ENCODE peak calls at places on chromosome 14, in five cellular contexts. One of them, this sample, is unnamed.

GRCh38 chr14:52355016-52355430 is 40.9 kb downstream of the PTGER2 start:
- DNase-seq in AG04449: peak
- DNase-seq in lower leg skin: no peak
- DNase-seq in CD8-positive, alpha-beta T cell: no peak
- DNase-seq in HFFc6: peak
- DNase-seq in this sample: peak

GRCh38 chr14:38973083-38973700 is 129.8 kb downstream of the SEC23A start:
- DNase-seq in AG04449: no peak
- DNase-seq in lower leg skin: no peak
- DNase-seq in CD8-positive, alpha-beta T cell: no peak
- DNase-seq in HFFc6: no peak
- DNase-seq in this sample: no peak

GRCh38 chr14:58815046-58815701 is 177.4 kb downstream of the DACT1 start:
- DNase-seq in AG04449: no peak
- DNase-seq in lower leg skin: no peak
- DNase-seq in CD8-positive, alpha-beta T cell: no peak
- DNase-seq in HFFc6: peak
- DNase-seq in this sample: no peak

GRCh38 chr14:96949594-96949993 is 152.4 kb downstream of the VRK1 start:
- DNase-seq in AG04449: no peak
- DNase-seq in lower leg skin: no peak
- DNase-seq in CD8-positive, alpha-beta T cell: no peak
- DNase-seq in HFFc6: no peak
- DNase-seq in this sample: no peak

GRCh38 chr14:68109132-68109531 is 289.6 kb downstream of the RAD51B start:
- DNase-seq in AG04449: no peak
- DNase-seq in lower leg skin: no peak
- DNase-seq in CD8-positive, alpha-beta T cell: no peak
- DNase-seq in HFFc6: peak
- DNase-seq in this sample: no peak

GRCh38 chr14:66572836-66573235 is 64.9 kb downstream of the GPHN start:
- DNase-seq in AG04449: no peak
- DNase-seq in lower leg skin: no peak
- DNase-seq in CD8-positive, alpha-beta T cell: no peak
- DNase-seq in HFFc6: no peak
- DNase-seq in this sample: no peak

GRCh38 chr14:21042918-21043317 is 756 bp downstream of the RNASE7 start:
- DNase-seq in AG04449: no peak
- DNase-seq in lower leg skin: peak
- DNase-seq in CD8-positive, alpha-beta T cell: no peak
- DNase-seq in HFFc6: no peak
- DNase-seq in this sample: no peak

GRCh38 chr14:88706425-88706824 is 86.3 kb downstream of the EML5 start:
- DNase-seq in AG04449: peak
- DNase-seq in lower leg skin: no peak
- DNase-seq in CD8-positive, alpha-beta T cell: no peak
- DNase-seq in HFFc6: peak
- DNase-seq in this sample: peak

GRCh38 chr14:67395086-67395875 is 16.7 kb downstream of the PLEK2 start:
- DNase-seq in AG04449: no peak
- DNase-seq in lower leg skin: no peak
- DNase-seq in CD8-positive, alpha-beta T cell: no peak
- DNase-seq in HFFc6: no peak
- DNase-seq in this sample: no peak

GRCh38 chr14:100902295-100902694 is 1.2 kb downstream of the RTL1 start:
- DNase-seq in AG04449: no peak
- DNase-seq in lower leg skin: no peak
- DNase-seq in CD8-positive, alpha-beta T cell: no peak
- DNase-seq in HFFc6: no peak
- DNase-seq in this sample: no peak

GRCh38 chr14:92986254-92987147 is 63.6 kb downstream of the CHGA start:
- DNase-seq in AG04449: no peak
- DNase-seq in lower leg skin: no peak
- DNase-seq in CD8-positive, alpha-beta T cell: no peak
- DNase-seq in HFFc6: peak
- DNase-seq in this sample: no peak

GRCh38 chr14:33946679-33947078 is 4.2 kb downstream of the EGLN3 start:
- DNase-seq in AG04449: no peak
- DNase-seq in lower leg skin: no peak
- DNase-seq in CD8-positive, alpha-beta T cell: no peak
- DNase-seq in HFFc6: no peak
- DNase-seq in this sample: no peak

GRCh38 chr14:39219075-39219499 is 14.6 kb upstream of the MIA2 start:
- DNase-seq in AG04449: no peak
- DNase-seq in lower leg skin: no peak
- DNase-seq in CD8-positive, alpha-beta T cell: no peak
- DNase-seq in HFFc6: peak
- DNase-seq in this sample: no peak

GRCh38 chr14:54364555-54365415 is 32.0 kb upstream of the CDKN3 start:
- DNase-seq in AG04449: peak
- DNase-seq in lower leg skin: no peak
- DNase-seq in CD8-positive, alpha-beta T cell: no peak
- DNase-seq in HFFc6: peak
- DNase-seq in this sample: no peak

GRCh38 chr14:35258420-35258819 is 33.8 kb upstream of the PSMA6 start:
- DNase-seq in AG04449: no peak
- DNase-seq in lower leg skin: no peak
- DNase-seq in CD8-positive, alpha-beta T cell: no peak
- DNase-seq in HFFc6: no peak
- DNase-seq in this sample: no peak

GRCh38 chr14:64536488-64537245 is 3.9 kb upstream of the HSPA2 start:
- DNase-seq in AG04449: peak
- DNase-seq in lower leg skin: no peak
- DNase-seq in CD8-positive, alpha-beta T cell: no peak
- DNase-seq in HFFc6: peak
- DNase-seq in this sample: no peak

GRCh38 chr14:93712838-93713724 is 75.2 kb downstream of the PRIMA1 start:
- DNase-seq in AG04449: no peak
- DNase-seq in lower leg skin: no peak
- DNase-seq in CD8-positive, alpha-beta T cell: no peak
- DNase-seq in HFFc6: no peak
- DNase-seq in this sample: peak

GRCh38 chr14:65239143-65239672 is 136.9 kb upstream of the MAX start:
- DNase-seq in AG04449: peak
- DNase-seq in lower leg skin: peak
- DNase-seq in CD8-positive, alpha-beta T cell: no peak
- DNase-seq in HFFc6: peak
- DNase-seq in this sample: no peak

GRCh38 chr14:64703393-64704144 is 655 bp upstream of the PLEKHG3 start:
- DNase-seq in AG04449: no peak
- DNase-seq in lower leg skin: no peak
- DNase-seq in CD8-positive, alpha-beta T cell: no peak
- DNase-seq in HFFc6: no peak
- DNase-seq in this sample: no peak

GRCh38 chr14:65065719-65066118 is 36.6 kb downstream of the MAX start:
- DNase-seq in AG04449: no peak
- DNase-seq in lower leg skin: no peak
- DNase-seq in CD8-positive, alpha-beta T cell: no peak
- DNase-seq in HFFc6: no peak
- DNase-seq in this sample: peak

GRCh38 chr14:75469606-75470237 is 41.9 kb downstream of the JDP2 start:
- DNase-seq in AG04449: no peak
- DNase-seq in lower leg skin: no peak
- DNase-seq in CD8-positive, alpha-beta T cell: no peak
- DNase-seq in HFFc6: no peak
- DNase-seq in this sample: no peak

GRCh38 chr14:53016491-53016890 is 65.6 kb upstream of the FERMT2 start:
- DNase-seq in AG04449: peak
- DNase-seq in lower leg skin: no peak
- DNase-seq in CD8-positive, alpha-beta T cell: no peak
- DNase-seq in HFFc6: peak
- DNase-seq in this sample: no peak

GRCh38 chr14:79809849-79810612 is 401.3 kb downstream of the DIO2 start:
- DNase-seq in AG04449: no peak
- DNase-seq in lower leg skin: no peak
- DNase-seq in CD8-positive, alpha-beta T cell: no peak
- DNase-seq in HFFc6: no peak
- DNase-seq in this sample: no peak

GRCh38 chr14:89419973-89420482 is 3.0 kb upstream of the FOXN3 start:
- DNase-seq in AG04449: no peak
- DNase-seq in lower leg skin: no peak
- DNase-seq in CD8-positive, alpha-beta T cell: no peak
- DNase-seq in HFFc6: no peak
- DNase-seq in this sample: no peak

GRCh38 chr14:101505216-101505970 is 55.9 kb upstream of the DIO3 start:
- DNase-seq in AG04449: no peak
- DNase-seq in lower leg skin: peak
- DNase-seq in CD8-positive, alpha-beta T cell: no peak
- DNase-seq in HFFc6: no peak
- DNase-seq in this sample: no peak

GRCh38 chr14:29235991-29236390 is 469.4 kb downstream of the FOXG1 start:
- DNase-seq in AG04449: no peak
- DNase-seq in lower leg skin: no peak
- DNase-seq in CD8-positive, alpha-beta T cell: no peak
- DNase-seq in HFFc6: no peak
- DNase-seq in this sample: no peak

GRCh38 chr14:89349196-89350008 is 67.6 kb downstream of the FOXN3 start:
- DNase-seq in AG04449: no peak
- DNase-seq in lower leg skin: no peak
- DNase-seq in CD8-positive, alpha-beta T cell: no peak
- DNase-seq in HFFc6: no peak
- DNase-seq in this sample: no peak

GRCh38 chr14:92287987-92288386 is 35.0 kb upstream of the SLC24A4 start:
- DNase-seq in AG04449: no peak
- DNase-seq in lower leg skin: peak
- DNase-seq in CD8-positive, alpha-beta T cell: no peak
- DNase-seq in HFFc6: no peak
- DNase-seq in this sample: peak

GRCh38 chr14:28780843-28781503 is 14.4 kb downstream of the FOXG1 start:
- DNase-seq in AG04449: no peak
- DNase-seq in lower leg skin: no peak
- DNase-seq in CD8-positive, alpha-beta T cell: no peak
- DNase-seq in HFFc6: no peak
- DNase-seq in this sample: no peak

GRCh38 chr14:31241450-31242114 is 34.0 kb upstream of the HECTD1 start:
- DNase-seq in AG04449: no peak
- DNase-seq in lower leg skin: peak
- DNase-seq in CD8-positive, alpha-beta T cell: no peak
- DNase-seq in HFFc6: no peak
- DNase-seq in this sample: no peak

GRCh38 chr14:22313172-22313801 is 275.7 kb downstream of the DAD1 start:
- DNase-seq in AG04449: no peak
- DNase-seq in lower leg skin: no peak
- DNase-seq in CD8-positive, alpha-beta T cell: no peak
- DNase-seq in HFFc6: peak
- DNase-seq in this sample: no peak

GRCh38 chr14:95667251-95667693 is 19.0 kb upstream of the TCL1B start:
- DNase-seq in AG04449: no peak
- DNase-seq in lower leg skin: peak
- DNase-seq in CD8-positive, alpha-beta T cell: no peak
- DNase-seq in HFFc6: no peak
- DNase-seq in this sample: no peak

GRCh38 chr14:92408186-92408585 is 85.2 kb downstream of the SLC24A4 start:
- DNase-seq in AG04449: no peak
- DNase-seq in lower leg skin: no peak
- DNase-seq in CD8-positive, alpha-beta T cell: no peak
- DNase-seq in HFFc6: peak
- DNase-seq in this sample: no peak

GRCh38 chr14:60915781-60916180 is 65.1 kb downstream of the TRMT5 start:
- DNase-seq in AG04449: no peak
- DNase-seq in lower leg skin: no peak
- DNase-seq in CD8-positive, alpha-beta T cell: no peak
- DNase-seq in HFFc6: no peak
- DNase-seq in this sample: no peak

GRCh38 chr14:59900536-59900935 is 19.4 kb upstream of the LRRC9 start:
- DNase-seq in AG04449: no peak
- DNase-seq in lower leg skin: no peak
- DNase-seq in CD8-positive, alpha-beta T cell: no peak
- DNase-seq in HFFc6: no peak
- DNase-seq in this sample: no peak

GRCh38 chr14:59895721-59896120 is 24.2 kb upstream of the LRRC9 start:
- DNase-seq in AG04449: no peak
- DNase-seq in lower leg skin: no peak
- DNase-seq in CD8-positive, alpha-beta T cell: no peak
- DNase-seq in HFFc6: no peak
- DNase-seq in this sample: no peak

GRCh38 chr14:59897757-59898383 is 22.1 kb upstream of the LRRC9 start:
- DNase-seq in AG04449: no peak
- DNase-seq in lower leg skin: no peak
- DNase-seq in CD8-positive, alpha-beta T cell: no peak
- DNase-seq in HFFc6: peak
- DNase-seq in this sample: peak
- TF ChIP-seq CTCF in AG04449: no peak
- TF ChIP-seq CTCF in lower leg skin: no peak
- TF ChIP-seq CTCF in CD8-positive, alpha-beta T cell: no peak
- TF ChIP-seq CTCF in HFFc6: peak
- TF ChIP-seq CTCF in this sample: peak

GRCh38 chr14:23351681-23352505 is 794 bp downstream of the SLC22A17 start:
- DNase-seq in AG04449: no peak
- DNase-seq in lower leg skin: peak
- DNase-seq in CD8-positive, alpha-beta T cell: no peak
- DNase-seq in HFFc6: no peak
- DNase-seq in this sample: no peak
- TF ChIP-seq CTCF in AG04449: peak
- TF ChIP-seq CTCF in lower leg skin: no peak
- TF ChIP-seq CTCF in CD8-positive, alpha-beta T cell: no peak
- TF ChIP-seq CTCF in HFFc6: peak
- TF ChIP-seq CTCF in this sample: peak

DNA sequence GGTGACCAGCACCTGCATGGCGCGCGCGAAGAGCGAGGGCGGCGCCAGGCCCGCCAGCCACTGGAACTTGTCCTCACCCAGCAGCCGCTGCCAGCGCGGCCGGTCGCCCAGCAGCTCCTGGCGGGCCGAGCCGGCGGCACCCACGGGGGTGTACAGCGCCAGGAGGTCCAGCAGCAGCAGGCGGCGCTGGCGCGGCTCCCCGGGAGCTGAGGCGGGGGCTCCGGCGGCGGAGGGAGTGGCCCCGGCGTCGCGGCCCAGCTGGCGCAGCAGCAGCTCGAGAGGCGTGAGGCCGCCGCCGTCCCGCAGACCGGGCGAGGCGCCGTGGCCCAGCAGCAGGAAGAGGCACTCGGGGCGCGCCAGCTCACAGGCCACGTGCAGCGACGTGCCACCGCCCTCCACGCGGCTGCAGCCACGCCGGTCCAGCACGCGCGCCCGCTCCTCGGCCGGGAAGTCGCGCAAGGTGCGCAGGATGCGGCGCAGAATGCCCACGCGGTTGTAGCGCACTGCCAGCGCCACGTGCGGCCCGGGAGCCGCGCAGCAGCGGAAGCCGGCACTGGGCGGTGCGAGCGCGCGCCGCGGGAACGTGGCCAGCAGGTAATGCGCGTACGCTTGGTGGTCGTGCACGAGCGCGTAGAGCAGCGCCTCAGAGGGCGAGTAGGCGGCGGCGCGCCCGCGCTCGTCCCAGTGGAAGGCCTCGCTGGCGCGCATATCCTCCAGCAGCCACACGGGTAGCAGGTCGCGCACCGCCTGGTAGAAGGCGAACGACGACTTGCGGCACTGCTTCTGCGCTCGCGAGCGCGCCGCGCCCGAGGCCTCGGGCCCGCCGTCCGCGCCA is 2.3 kb downstream of the ANKRD9 start:
- DNase-seq in AG04449: no peak
- DNase-seq in lower leg skin: no peak
- DNase-seq in CD8-positive, alpha-beta T cell: no peak
- DNase-seq in HFFc6: no peak
- DNase-seq in this sample: no peak
- TF ChIP-seq CTCF in AG04449: no peak
- TF ChIP-seq CTCF in lower leg skin: no peak
- TF ChIP-seq CTCF in CD8-positive, alpha-beta T cell: no peak
- TF ChIP-seq CTCF in HFFc6: no peak
- TF ChIP-seq CTCF in this sample: no peak

GRCh38 chr14:106826833-106827369 is 1300.5 kb downstream of the TMEM121 start:
- DNase-seq in AG04449: no peak
- DNase-seq in lower leg skin: no peak
- DNase-seq in CD8-positive, alpha-beta T cell: no peak
- DNase-seq in HFFc6: no peak
- DNase-seq in this sample: no peak

GRCh38 chr14:106831322-106831720 is 1304.9 kb downstream of the TMEM121 start:
- DNase-seq in AG04449: no peak
- DNase-seq in lower leg skin: peak
- DNase-seq in CD8-positive, alpha-beta T cell: peak
- DNase-seq in HFFc6: no peak
- DNase-seq in this sample: no peak
- TF ChIP-seq CTCF in AG04449: peak
- TF ChIP-seq CTCF in lower leg skin: no peak
- TF ChIP-seq CTCF in CD8-positive, alpha-beta T cell: peak
- TF ChIP-seq CTCF in HFFc6: peak
- TF ChIP-seq CTCF in this sample: no peak